ENCODE peak calls at places on chromosome 17, in eight cellular contexts. W is uterus; T is heart left ventricle; V is adipocyte; R is left ventricle myocardium inferior; Z is IMR-90; Q is A549; E is naive thymus-derived CD4-positive, alpha-beta T cell. U is an unnamed sample.
A peak's percentile ranks its signal among the peaks of the same experiment; 100 is the strongest.

GRCh38 chr17:34382586-34383224 is 19.7 kb upstream of the CCL1 start:
- DNase-seq in W (no peak), T (no peak), V (no peak), R (no peak), Z (no peak), Q (no peak), E (no peak), U (no peak)

GRCh38 chr17:50688168-50688719 is 19.5 kb downstream of the ANKRD40 start:
- DNase-seq in W (no peak), T (no peak), V (no peak), R (no peak), Z (no peak), Q (no peak), E (no peak), U (no peak)

GRCh38 chr17:9696279-9697044 is 51.1 kb downstream of the USP43 start:
- DNase-seq in W (no peak), T (no peak), V (no peak), R (no peak), Z (no peak), Q (no peak), E (no peak), U (peak; percentile 9)

GRCh38 chr17:67558740-67559380 is 158.9 kb upstream of the NOL11 start:
- DNase-seq in W (no peak), T (no peak), V (peak; percentile 13), R (no peak), Z (peak; percentile 50), Q (no peak), E (no peak), U (no peak)

GRCh38 chr17:4594406-4595349 is 10.3 kb downstream of the SMTNL2 start:
- DNase-seq in W (no peak), T (no peak), V (no peak), R (no peak), Z (no peak), Q (no peak), E (no peak), U (peak; percentile 47)

GRCh38 chr17:13931752-13932477 is 137.4 kb upstream of the COX10 start:
- DNase-seq in W (peak; percentile 83), T (peak; percentile 74), V (no peak), R (peak; percentile 68), Z (peak; percentile 3), Q (no peak), E (no peak), U (peak; percentile 58)

GRCh38 chr17:55495239-55495638 is 16.0 kb downstream of the SMIM36 start:
- DNase-seq in W (no peak), T (no peak), V (no peak), R (no peak), Z (no peak), Q (peak; percentile 33), E (no peak), U (peak; percentile 16)

GRCh38 chr17:64780096-64781012 is 118.2 kb upstream of the SMURF2 start:
- DNase-seq in W (no peak), T (peak; percentile 38), V (peak; percentile 24), R (peak; percentile 43), Z (no peak), Q (peak; percentile 82), E (peak; percentile 48), U (peak; percentile 92)

GRCh38 chr17:44350733-44351226 is 5.7 kb downstream of the GRN start:
- DNase-seq in W (no peak), T (peak; percentile 63), V (peak; percentile 73), R (peak; percentile 69), Z (peak; percentile 44), Q (peak; percentile 96), E (peak; percentile 55), U (peak; percentile 80)

GRCh38 chr17:13728751-13729150 is 127.0 kb upstream of the HS3ST3A1 start:
- DNase-seq in W (no peak), T (no peak), V (no peak), R (no peak), Z (peak; percentile 42), Q (no peak), E (no peak), U (no peak)

GRCh38 chr17:73824321-73824720 is 180.1 kb upstream of the SDK2 start:
- DNase-seq in W (no peak), T (no peak), V (no peak), R (no peak), Z (no peak), Q (no peak), E (no peak), U (no peak)

GRCh38 chr17:82791532-82791931 is 39.7 kb downstream of the TBCD start:
- DNase-seq in W (peak; percentile 43), T (no peak), V (peak; percentile 67), R (no peak), Z (peak; percentile 98), Q (no peak), E (no peak), U (no peak)

GRCh38 chr17:67836205-67836987 is 11.1 kb downstream of the BPTF start:
- DNase-seq in W (no peak), T (no peak), V (peak; percentile 53), R (no peak), Z (peak; percentile 77), Q (no peak), E (no peak), U (no peak)

GRCh38 chr17:69828087-69828486 is 246.9 kb upstream of the KCNJ16 start:
- DNase-seq in W (no peak), T (peak; percentile 62), V (peak; percentile 41), R (peak; percentile 44), Z (peak; percentile 69), Q (no peak), E (no peak), U (no peak)

GRCh38 chr17:66949501-66949900 is 15.0 kb upstream of the CACNG4 start:
- DNase-seq in W (no peak), T (no peak), V (no peak), R (no peak), Z (peak; percentile 8), Q (no peak), E (no peak), U (no peak)

GRCh38 chr17:2351269-2351668 is 14.0 kb downstream of the SGSM2 start:
- DNase-seq in W (no peak), T (no peak), V (no peak), R (no peak), Z (no peak), Q (no peak), E (no peak), U (no peak)

GRCh38 chr17:48543854-48544355 is 1.0 kb downstream of the HOXB2 start:
- DNase-seq in W (no peak), T (no peak), V (no peak), R (peak; percentile 44), Z (no peak), Q (no peak), E (peak; percentile 27), U (no peak)

GRCh38 chr17:67239597-67239996 is 5.4 kb downstream of the HELZ start:
- DNase-seq in W (no peak), T (no peak), V (peak; percentile 62), R (no peak), Z (peak; percentile 82), Q (no peak), E (no peak), U (no peak)

GRCh38 chr17:69060835-69061234 is at the start of gene ABCA9:
- DNase-seq in W (peak; percentile 42), T (peak; percentile 23), V (peak; percentile 93), R (no peak), Z (peak; percentile 21), Q (no peak), E (no peak), U (no peak)

GRCh38 chr17:70190959-70191805 is 21.9 kb downstream of the KCNJ2 start:
- DNase-seq in W (no peak), T (no peak), V (no peak), R (no peak), Z (peak; percentile 7), Q (no peak), E (no peak), U (no peak)

GRCh38 chr17:73541111-73541510 is 103.1 kb downstream of the SDK2 start:
- DNase-seq in W (no peak), T (no peak), V (no peak), R (no peak), Z (no peak), Q (no peak), E (no peak), U (no peak)

GRCh38 chr17:21539146-21539545 is 153.2 kb upstream of the KCNJ18 start:
- DNase-seq in W (no peak), T (no peak), V (peak; percentile 5), R (no peak), Z (peak; percentile 27), Q (no peak), E (no peak), U (no peak)

GRCh38 chr17:58528443-58528842 is 14.0 kb upstream of the MTMR4 start:
- DNase-seq in W (no peak), T (no peak), V (no peak), R (no peak), Z (no peak), Q (no peak), E (no peak), U (no peak)

GRCh38 chr17:17710355-17710727 is 29.1 kb downstream of the RAI1 start:
- DNase-seq in W (no peak), T (no peak), V (no peak), R (no peak), Z (no peak), Q (no peak), E (no peak), U (no peak)
- H3K4me1 ChIP-seq in W (no peaks in the 10 kb centered on the region), T (no peaks in the 10 kb centered on the region), V (peaks cover 49% of the 10 kb centered on the region), R (peaks cover 65% of the 10 kb centered on the region), Z (peaks cover 63% of the 10 kb centered on the region), Q (peaks cover 77% of the 10 kb centered on the region), E (no peaks in the 10 kb centered on the region), U (peaks cover 27% of the 10 kb centered on the region)

GRCh38 chr17:76088868-76089576 is 10.0 kb downstream of the ZACN start:
- DNase-seq in W (no peak), T (no peak), V (no peak), R (no peak), Z (no peak), Q (no peak), E (no peak), U (peak; percentile 53)
- H3K4me1 ChIP-seq in W (no peaks in the 10 kb centered on the region), T (no peaks in the 10 kb centered on the region), V (no peaks in the 10 kb centered on the region), R (peaks cover 9% of the 10 kb centered on the region), Z (no peaks in the 10 kb centered on the region), Q (no peaks in the 10 kb centered on the region), E (no peaks in the 10 kb centered on the region), U (no peaks in the 10 kb centered on the region)

DNA sequence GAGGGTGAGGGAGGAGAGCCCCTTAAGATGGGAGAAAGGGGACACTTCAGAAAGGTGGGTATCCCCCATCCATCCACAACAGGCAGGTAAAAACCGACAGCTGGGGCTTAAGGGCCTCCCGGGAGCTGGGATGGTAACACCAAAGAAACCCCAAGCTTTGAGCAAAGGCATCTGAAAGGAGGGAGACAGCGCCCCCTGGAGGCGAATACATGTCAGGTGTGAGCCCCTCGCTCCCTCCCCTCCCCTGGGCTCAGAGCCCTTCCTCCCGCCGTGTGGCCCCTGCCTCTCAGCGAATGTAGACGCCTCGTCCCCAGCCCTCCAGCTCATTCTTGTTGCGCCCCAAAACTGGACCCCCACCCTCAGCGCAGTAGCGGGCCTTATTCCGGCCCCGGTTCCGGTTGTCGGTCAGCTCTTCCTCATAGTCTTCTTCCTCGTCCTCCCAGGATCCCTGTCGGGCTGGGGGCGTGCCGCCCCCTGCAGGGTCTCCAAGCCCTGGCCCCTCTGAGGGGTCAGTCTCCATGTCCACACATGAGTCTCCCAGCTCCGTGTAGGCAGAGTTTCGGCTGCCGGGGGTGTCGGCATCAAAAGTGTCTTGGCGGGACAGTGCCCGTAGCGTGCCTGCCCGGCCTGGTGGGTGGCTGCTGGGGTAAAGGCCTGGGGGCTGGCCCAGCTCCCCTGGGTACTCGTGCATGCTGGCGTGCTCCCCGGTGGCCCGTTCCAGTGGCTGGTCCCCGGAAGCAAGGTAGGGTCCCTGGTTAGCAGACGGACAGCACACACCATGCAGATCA is 9.1 kb upstream of the ARL5C start:
- DNase-seq in W (peak; percentile 84), T (peak; percentile 78), V (peak; percentile 83), R (peak; percentile 79), Z (peak; percentile 60), Q (peak; percentile 90), E (peak; percentile 64), U (peak; percentile 65)
- H3K4me1 ChIP-seq in W (no peaks in the 10 kb centered on the region), T (no peaks in the 10 kb centered on the region), V (peaks cover 10% of the 10 kb centered on the region), R (peaks cover 7% of the 10 kb centered on the region), Z (no peaks in the 10 kb centered on the region), Q (peaks cover 12% of the 10 kb centered on the region), E (no peaks in the 10 kb centered on the region), U (peaks cover 18% of the 10 kb centered on the region)

GRCh38 chr17:7236808-7237207 is 2.4 kb downstream of the PHF23 start:
- DNase-seq in W (no peak), T (no peak), V (no peak), R (no peak), Z (no peak), Q (no peak), E (no peak), U (no peak)
- H3K4me1 ChIP-seq in W (peaks cover 17% of the 10 kb centered on the region), T (peaks cover 10% of the 10 kb centered on the region), V (peaks cover 60% of the 10 kb centered on the region), R (peaks cover 85% of the 10 kb centered on the region), Z (peaks cover 11% of the 10 kb centered on the region), Q (peaks cover 60% of the 10 kb centered on the region), E (peaks cover 36% of the 10 kb centered on the region), U (peaks cover 49% of the 10 kb centered on the region)